ENCODE peak calls at places on chromosomes 7 and 10, in nine cellular contexts. R, M, T, H, I, E, W, G and B are unnamed samples. For H3K36me3, the result is how much of the 10 kb centered on the place peaks cover.

GRCh38 chr7:131327049-131327625 is 539 bp upstream of the MKLN1 start:
- DNase-seq in R (peak), M (peak), T (peak), H (peak), I (no peak), E (peak), W (no peak), G (no peak), B (peak)

GRCh38 chr7:14020339-14020900 is 31.0 kb upstream of the ETV1 start:
- DNase-seq in R (no peak), M (no peak), T (peak), H (no peak), I (no peak), E (no peak), W (no peak), G (peak), B (no peak)

GRCh38 chr7:30068117-30068516 is 39.9 kb downstream of the PLEKHA8 start:
- DNase-seq in R (no peak), M (no peak), T (peak), H (no peak), I (no peak), E (no peak), W (no peak), G (no peak), B (peak)

GRCh38 chr10:110498087-110498981 is 627 bp downstream of the DUSP5 start:
- DNase-seq in R (peak), M (peak), T (peak), H (no peak), I (peak), E (peak), W (peak), G (peak), B (peak)

GRCh38 chr10:100742067-100742771 is 3.2 kb upstream of the PAX2 start:
- DNase-seq in R (no peak), M (no peak), T (no peak), H (no peak), I (no peak), E (no peak), W (no peak), G (no peak), B (no peak)

GRCh38 chr7:148262721-148263229 is 327.8 kb upstream of the C7orf33 start:
- DNase-seq in R (peak), M (peak), T (peak), H (peak), I (peak), E (peak), W (peak), G (peak), B (peak)

GRCh38 chr10:1100691-1101368 is 44.6 kb downstream of the WDR37 start:
- DNase-seq in R (no peak), M (no peak), T (no peak), H (no peak), I (no peak), E (no peak), W (no peak), G (no peak), B (no peak)

GRCh38 chr7:30010022-30010421 is 16.5 kb downstream of the FKBP14 start:
- DNase-seq in R (no peak), M (no peak), T (no peak), H (no peak), I (no peak), E (no peak), W (no peak), G (no peak), B (no peak)

GRCh38 chr10:99540673-99541531 is 8.2 kb downstream of the NKX2-3 start:
- DNase-seq in R (peak), M (peak), T (no peak), H (no peak), I (peak), E (no peak), W (no peak), G (no peak), B (peak)

GRCh38 chr10:15642095-15642494 is 77.6 kb downstream of the ITGA8 start:
- DNase-seq in R (no peak), M (no peak), T (peak), H (no peak), I (no peak), E (no peak), W (no peak), G (no peak), B (no peak)

GRCh38 chr10:119415121-119415520 is 127.4 kb downstream of the RGS10 start:
- DNase-seq in R (no peak), M (no peak), T (no peak), H (no peak), I (no peak), E (no peak), W (no peak), G (no peak), B (no peak)

GRCh38 chr10:61904711-61905445 is 3.4 kb downstream of the ARID5B start:
- DNase-seq in R (peak), M (peak), T (peak), H (no peak), I (no peak), E (peak), W (no peak), G (no peak), B (no peak)

GRCh38 chr10:103693812-103694205 is 161.6 kb downstream of the SH3PXD2A start:
- DNase-seq in R (no peak), M (no peak), T (no peak), H (no peak), I (no peak), E (no peak), W (no peak), G (no peak), B (no peak)

GRCh38 chr10:103691723-103692380 is 163.5 kb downstream of the SH3PXD2A start:
- DNase-seq in R (no peak), M (no peak), T (peak), H (no peak), I (no peak), E (peak), W (no peak), G (peak), B (no peak)

GRCh38 chr10:103693070-103693811 is 162.1 kb downstream of the SH3PXD2A start:
- DNase-seq in R (no peak), M (peak), T (no peak), H (no peak), I (no peak), E (peak), W (no peak), G (peak), B (peak)

GRCh38 chr10:103691267-103691666 is 164.1 kb downstream of the SH3PXD2A start:
- DNase-seq in R (no peak), M (no peak), T (no peak), H (no peak), I (no peak), E (no peak), W (no peak), G (no peak), B (no peak)

GRCh38 chr10:103692421-103693069 is 162.8 kb downstream of the SH3PXD2A start:
- DNase-seq in R (no peak), M (peak), T (no peak), H (no peak), I (no peak), E (peak), W (no peak), G (no peak), B (no peak)
- TF ChIP-seq POLR2A in R (no peak), M (no peak), T (no peak), H (no peak), I (no peak), E (no peak), W (no peak), G (no peak), B (no peak)

GRCh38 chr7:155787171-155787851 is 25.0 kb downstream of the SHH start:
- DNase-seq in R (no peak), M (no peak), T (no peak), H (no peak), I (no peak), E (no peak), W (no peak), G (no peak), B (no peak)

GRCh38 chr7:155789001-155789725 is 23.1 kb downstream of the SHH start:
- DNase-seq in R (no peak), M (no peak), T (no peak), H (no peak), I (no peak), E (no peak), W (no peak), G (no peak), B (no peak)

GRCh38 chr7:155785536-155785935 is 26.7 kb downstream of the SHH start:
- DNase-seq in R (no peak), M (no peak), T (peak), H (no peak), I (no peak), E (no peak), W (no peak), G (no peak), B (no peak)

GRCh38 chr7:155788616-155789000 is 23.7 kb downstream of the SHH start:
- DNase-seq in R (no peak), M (no peak), T (no peak), H (no peak), I (no peak), E (no peak), W (no peak), G (no peak), B (no peak)

GRCh38 chr7:155786491-155786890 is 25.8 kb downstream of the SHH start:
- DNase-seq in R (no peak), M (no peak), T (no peak), H (no peak), I (no peak), E (no peak), W (no peak), G (no peak), B (no peak)
- H3K4me3 ChIP-seq in R (peak), M (no peak), T (no peak), H (no peak), I (no peak), E (no peak), W (no peak), G (no peak), B (no peak)

GRCh38 chr10:102644066-102644645 is at the start of gene TRIM8:
- DNase-seq in R (no peak), M (peak), T (no peak), H (no peak), I (peak), E (peak), W (peak), G (peak), B (peak)
- H3K36me3 ChIP-seq in R (under half), M (under half), T (under half), H (under half), I (under half), E (under half), W (under half), G (under half), B (under half)

GRCh38 chr10:48604408-48605263 is at the start of gene ARHGAP22:
- DNase-seq in R (peak), M (peak), T (peak), H (no peak), I (no peak), E (peak), W (peak), G (peak), B (peak)
- TF ChIP-seq POLR2A in R (no peak), M (no peak), T (no peak), H (no peak), I (no peak), E (no peak), W (no peak), G (no peak), B (no peak)

GRCh38 chr10:98414932-98415709 is at the start of gene PYROXD2:
- DNase-seq in R (peak), M (peak), T (peak), H (peak), I (peak), E (peak), W (peak), G (peak), B (peak)
- H3K4me3 ChIP-seq in R (peak), M (peak), T (peak), H (peak), I (peak), E (peak), W (peak), G (peak), B (peak)

GRCh38 chr10:46016811-46017210 is 13.6 kb downstream of the NCOA4 start:
- DNase-seq in R (no peak), M (no peak), T (no peak), H (no peak), I (no peak), E (no peak), W (no peak), G (no peak), B (no peak)

GRCh38 chr10:46016190-46016589 is 14.2 kb downstream of the NCOA4 start:
- DNase-seq in R (no peak), M (no peak), T (no peak), H (no peak), I (no peak), E (no peak), W (no peak), G (no peak), B (no peak)

GRCh38 chr10:46014215-46014614 is 16.2 kb downstream of the NCOA4 start:
- DNase-seq in R (no peak), M (no peak), T (no peak), H (no peak), I (no peak), E (no peak), W (no peak), G (no peak), B (no peak)

GRCh38 chr10:46017733-46018132 is 12.7 kb downstream of the NCOA4 start:
- DNase-seq in R (no peak), M (no peak), T (no peak), H (no peak), I (no peak), E (no peak), W (no peak), G (no peak), B (no peak)

DNA sequence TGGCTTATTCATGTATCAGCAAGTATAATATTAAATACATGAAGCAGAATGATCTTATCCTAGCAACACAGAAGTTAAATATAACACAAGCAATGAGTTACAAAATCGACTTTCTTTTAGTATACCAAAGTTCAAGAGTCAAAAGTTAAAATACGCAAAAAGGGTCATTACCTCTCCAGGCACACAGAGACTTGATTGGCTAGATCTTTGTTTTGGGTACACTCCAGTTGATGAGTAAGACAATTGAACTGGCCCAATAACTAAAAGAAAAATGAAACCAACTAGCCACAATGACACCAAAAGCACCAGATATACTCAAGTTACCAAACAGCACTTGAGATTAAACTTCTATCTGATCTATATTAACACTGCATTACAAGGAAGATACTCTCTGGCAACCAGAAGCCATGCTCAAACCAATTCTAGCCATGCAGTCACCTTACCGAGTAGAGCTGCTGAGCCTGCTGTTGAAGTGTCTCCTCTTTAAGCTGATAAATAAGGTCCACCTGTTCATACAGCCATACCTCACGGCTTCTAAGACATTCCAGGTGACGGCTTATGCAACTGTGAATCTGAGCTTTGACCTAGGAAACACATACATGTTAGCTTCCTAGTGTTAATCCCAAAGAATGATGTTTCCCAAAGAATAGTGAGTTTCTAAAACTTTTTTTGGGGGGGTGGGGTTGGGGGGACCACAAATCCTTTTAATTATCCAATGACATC is 15.6 kb downstream of the NCOA4 start:
- DNase-seq in R (no peak), M (no peak), T (peak), H (no peak), I (no peak), E (no peak), W (no peak), G (no peak), B (no peak)
- H3K36me3 ChIP-seq in R (half or more), M (under half), T (under half), H (under half), I (half or more), E (under half), W (under half), G (half or more), B (under half)

GRCh38 chr10:102419561-102420442 is 834 bp upstream of the FBXL15 start:
- DNase-seq in R (peak), M (peak), T (no peak), H (no peak), I (peak), E (peak), W (peak), G (no peak), B (peak)

GRCh38 chr10:102422586-102423129 is 2.0 kb downstream of the FBXL15 start:
- DNase-seq in R (peak), M (peak), T (peak), H (peak), I (peak), E (peak), W (peak), G (peak), B (peak)

GRCh38 chr10:102421645-102422585 is 1.3 kb downstream of the FBXL15 start:
- DNase-seq in R (peak), M (peak), T (no peak), H (no peak), I (peak), E (peak), W (peak), G (no peak), B (peak)

GRCh38 chr10:102420443-102420809 is 210 bp upstream of the FBXL15 start:
- DNase-seq in R (no peak), M (peak), T (no peak), H (no peak), I (peak), E (no peak), W (peak), G (no peak), B (no peak)

GRCh38 chr10:102420810-102421644 is at the start of gene FBXL15:
- DNase-seq in R (peak), M (peak), T (peak), H (peak), I (peak), E (peak), W (peak), G (peak), B (peak)
- TF ChIP-seq POLR2A in R (no peak), M (peak), T (peak), H (peak), I (no peak), E (peak), W (no peak), G (no peak), B (peak)

DNA sequence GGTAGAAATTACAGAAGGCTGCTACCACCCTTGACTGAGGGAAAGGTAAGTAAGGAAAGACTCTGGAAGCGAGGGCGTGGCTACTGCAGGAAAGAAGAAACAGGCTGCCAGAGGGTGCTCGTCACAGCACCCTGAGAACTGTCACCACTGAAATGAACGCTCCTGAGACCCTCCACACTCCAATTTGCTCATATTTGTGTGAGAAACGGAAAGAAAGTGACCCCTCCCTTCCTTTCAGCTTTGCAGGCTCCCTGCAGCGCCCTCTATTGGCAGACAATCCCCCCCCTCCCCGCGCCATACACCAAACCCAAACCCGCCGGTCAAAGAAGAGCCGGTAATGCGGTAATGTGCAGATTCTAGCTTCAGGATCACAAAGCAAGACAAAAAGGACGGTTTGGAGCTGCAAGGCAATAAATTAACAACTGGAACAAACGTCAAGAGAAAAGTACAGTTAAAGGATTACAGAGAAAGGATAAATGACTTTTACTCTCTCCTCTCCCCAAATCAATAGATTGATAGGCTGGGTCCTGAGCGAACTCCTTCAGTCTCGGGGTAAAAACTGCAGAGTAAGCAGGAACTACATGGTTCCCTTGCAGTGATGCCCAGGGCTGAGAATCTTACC is 47.7 kb downstream of the STEAP1B start:
- DNase-seq in R (peak), M (peak), T (no peak), H (peak), I (peak), E (peak), W (no peak), G (peak), B (peak)
- H3K4me3 ChIP-seq in R (peak), M (peak), T (no peak), H (peak), I (peak), E (no peak), W (no peak), G (peak), B (no peak)

GRCh38 chr10:70866424-70866823 is 21.9 kb downstream of the PCBD1 start:
- DNase-seq in R (peak), M (no peak), T (no peak), H (no peak), I (no peak), E (no peak), W (no peak), G (peak), B (no peak)

GRCh38 chr10:70874061-70874460 is 14.3 kb downstream of the PCBD1 start:
- DNase-seq in R (no peak), M (no peak), T (no peak), H (no peak), I (no peak), E (no peak), W (no peak), G (no peak), B (no peak)

DNA sequence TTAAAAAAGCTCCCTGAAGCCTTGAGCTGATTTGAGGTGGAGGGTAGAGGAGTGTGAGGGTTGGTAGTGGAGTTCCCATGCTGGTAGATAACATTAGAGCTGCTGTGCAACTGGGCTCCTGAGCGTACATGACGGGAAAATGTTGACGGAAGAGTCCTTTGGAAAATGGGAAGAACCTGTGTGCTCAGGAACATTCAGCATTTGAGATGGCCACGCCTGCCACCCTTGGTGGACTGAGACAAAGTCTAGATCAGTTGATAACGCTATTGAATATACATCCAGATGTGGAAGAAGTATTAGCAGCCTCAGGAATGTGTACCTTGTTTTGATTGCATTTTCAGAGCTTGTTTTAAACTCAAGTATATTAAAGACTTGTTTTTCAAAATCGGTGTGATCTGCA is 16.1 kb downstream of the PCBD1 start:
- DNase-seq in R (no peak), M (no peak), T (no peak), H (no peak), I (no peak), E (no peak), W (no peak), G (no peak), B (no peak)
- H3K36me3 ChIP-seq in R (under half), M (under half), T (under half), H (under half), I (half or more), E (under half), W (under half), G (half or more), B (under half)